ENCODE peak calls at places on chromosomes 7 and 10, in ten cellular contexts. One of them, this sample, is unnamed.

GRCh38 chr10:31320179-31320597 is 1.2 kb downstream of the ZEB1 start:
- DNase-seq in astrocyte of the spinal cord: peak
- DNase-seq in cardiac muscle cell: peak
- DNase-seq in psoas muscle: peak
- DNase-seq in kidney epithelial cell: no peak
- DNase-seq in thyroid gland: peak
- DNase-seq in epithelial cell of proximal tubule: no peak
- DNase-seq in foreskin fibroblast: no peak
- DNase-seq in mammary epithelial cell: peak
- DNase-seq in transverse colon: peak
- DNase-seq in this sample: no peak

GRCh38 chr10:29486466-29486865 is 148.3 kb downstream of the SVIL start:
- DNase-seq in astrocyte of the spinal cord: no peak
- DNase-seq in cardiac muscle cell: no peak
- DNase-seq in psoas muscle: no peak
- DNase-seq in kidney epithelial cell: no peak
- DNase-seq in thyroid gland: no peak
- DNase-seq in epithelial cell of proximal tubule: no peak
- DNase-seq in foreskin fibroblast: no peak
- DNase-seq in mammary epithelial cell: no peak
- DNase-seq in transverse colon: no peak
- DNase-seq in this sample: no peak

GRCh38 chr10:95451150-95451549 is 110.0 kb downstream of the SORBS1 start:
- DNase-seq in astrocyte of the spinal cord: no peak
- DNase-seq in cardiac muscle cell: no peak
- DNase-seq in psoas muscle: no peak
- DNase-seq in kidney epithelial cell: no peak
- DNase-seq in thyroid gland: no peak
- DNase-seq in epithelial cell of proximal tubule: no peak
- DNase-seq in foreskin fibroblast: no peak
- DNase-seq in mammary epithelial cell: no peak
- DNase-seq in transverse colon: no peak
- DNase-seq in this sample: no peak

GRCh38 chr7:39621261-39621660 is 2.1 kb upstream of the RALA start:
- DNase-seq in astrocyte of the spinal cord: peak
- DNase-seq in cardiac muscle cell: no peak
- DNase-seq in psoas muscle: no peak
- DNase-seq in kidney epithelial cell: peak
- DNase-seq in thyroid gland: no peak
- DNase-seq in epithelial cell of proximal tubule: no peak
- DNase-seq in foreskin fibroblast: peak
- DNase-seq in mammary epithelial cell: peak
- DNase-seq in transverse colon: no peak
- DNase-seq in this sample: peak

GRCh38 chr7:17939670-17940301 is 508 bp downstream of the SNX13 start:
- DNase-seq in astrocyte of the spinal cord: peak
- DNase-seq in cardiac muscle cell: peak
- DNase-seq in psoas muscle: peak
- DNase-seq in kidney epithelial cell: no peak
- DNase-seq in thyroid gland: peak
- DNase-seq in epithelial cell of proximal tubule: no peak
- DNase-seq in foreskin fibroblast: no peak
- DNase-seq in mammary epithelial cell: peak
- DNase-seq in transverse colon: peak
- DNase-seq in this sample: peak

GRCh38 chr7:2757904-2758672 is 70.1 kb downstream of the AMZ1 start:
- DNase-seq in astrocyte of the spinal cord: peak
- DNase-seq in cardiac muscle cell: peak
- DNase-seq in psoas muscle: peak
- DNase-seq in kidney epithelial cell: peak
- DNase-seq in thyroid gland: no peak
- DNase-seq in epithelial cell of proximal tubule: peak
- DNase-seq in foreskin fibroblast: peak
- DNase-seq in mammary epithelial cell: peak
- DNase-seq in transverse colon: peak
- DNase-seq in this sample: peak

GRCh38 chr10:89515031-89515841 is 20.2 kb downstream of the SLC16A12 start:
- DNase-seq in astrocyte of the spinal cord: peak
- DNase-seq in cardiac muscle cell: peak
- DNase-seq in psoas muscle: no peak
- DNase-seq in kidney epithelial cell: peak
- DNase-seq in thyroid gland: peak
- DNase-seq in epithelial cell of proximal tubule: peak
- DNase-seq in foreskin fibroblast: peak
- DNase-seq in mammary epithelial cell: peak
- DNase-seq in transverse colon: no peak
- DNase-seq in this sample: peak

GRCh38 chr7:127413962-127414361 is 21.5 kb upstream of the ZNF800 start:
- DNase-seq in astrocyte of the spinal cord: no peak
- DNase-seq in cardiac muscle cell: no peak
- DNase-seq in psoas muscle: no peak
- DNase-seq in kidney epithelial cell: no peak
- DNase-seq in thyroid gland: no peak
- DNase-seq in epithelial cell of proximal tubule: no peak
- DNase-seq in foreskin fibroblast: no peak
- DNase-seq in mammary epithelial cell: no peak
- DNase-seq in transverse colon: no peak
- DNase-seq in this sample: no peak

GRCh38 chr10:118216526-118217035 is 125.5 kb downstream of the FAM204A start:
- DNase-seq in astrocyte of the spinal cord: no peak
- DNase-seq in cardiac muscle cell: no peak
- DNase-seq in psoas muscle: no peak
- DNase-seq in kidney epithelial cell: no peak
- DNase-seq in thyroid gland: no peak
- DNase-seq in epithelial cell of proximal tubule: no peak
- DNase-seq in foreskin fibroblast: no peak
- DNase-seq in mammary epithelial cell: no peak
- DNase-seq in transverse colon: no peak
- DNase-seq in this sample: no peak

GRCh38 chr10:124250506-124250905 is 157.1 kb upstream of the CHST15 start:
- DNase-seq in astrocyte of the spinal cord: no peak
- DNase-seq in cardiac muscle cell: no peak
- DNase-seq in psoas muscle: no peak
- DNase-seq in kidney epithelial cell: no peak
- DNase-seq in thyroid gland: no peak
- DNase-seq in epithelial cell of proximal tubule: no peak
- DNase-seq in foreskin fibroblast: no peak
- DNase-seq in mammary epithelial cell: no peak
- DNase-seq in transverse colon: peak
- DNase-seq in this sample: no peak

GRCh38 chr10:50469778-50470193 is 154.0 kb downstream of the SGMS1 start:
- DNase-seq in astrocyte of the spinal cord: no peak
- DNase-seq in cardiac muscle cell: no peak
- DNase-seq in psoas muscle: peak
- DNase-seq in kidney epithelial cell: no peak
- DNase-seq in thyroid gland: no peak
- DNase-seq in epithelial cell of proximal tubule: no peak
- DNase-seq in foreskin fibroblast: no peak
- DNase-seq in mammary epithelial cell: no peak
- DNase-seq in transverse colon: peak
- DNase-seq in this sample: peak

GRCh38 chr7:101595246-101595645 is 33.9 kb downstream of the MYL10 start:
- DNase-seq in astrocyte of the spinal cord: no peak
- DNase-seq in cardiac muscle cell: no peak
- DNase-seq in psoas muscle: no peak
- DNase-seq in kidney epithelial cell: no peak
- DNase-seq in thyroid gland: no peak
- DNase-seq in epithelial cell of proximal tubule: no peak
- DNase-seq in foreskin fibroblast: no peak
- DNase-seq in mammary epithelial cell: no peak
- DNase-seq in transverse colon: no peak
- DNase-seq in this sample: no peak

GRCh38 chr7:101597941-101598340 is 31.2 kb downstream of the MYL10 start:
- DNase-seq in astrocyte of the spinal cord: no peak
- DNase-seq in cardiac muscle cell: no peak
- DNase-seq in psoas muscle: no peak
- DNase-seq in kidney epithelial cell: no peak
- DNase-seq in thyroid gland: no peak
- DNase-seq in epithelial cell of proximal tubule: no peak
- DNase-seq in foreskin fibroblast: no peak
- DNase-seq in mammary epithelial cell: peak
- DNase-seq in transverse colon: no peak
- DNase-seq in this sample: no peak

GRCh38 chr7:101596898-101597297 is 32.2 kb downstream of the MYL10 start:
- DNase-seq in astrocyte of the spinal cord: no peak
- DNase-seq in cardiac muscle cell: no peak
- DNase-seq in psoas muscle: no peak
- DNase-seq in kidney epithelial cell: no peak
- DNase-seq in thyroid gland: no peak
- DNase-seq in epithelial cell of proximal tubule: no peak
- DNase-seq in foreskin fibroblast: no peak
- DNase-seq in mammary epithelial cell: no peak
- DNase-seq in transverse colon: no peak
- DNase-seq in this sample: no peak

GRCh38 chr7:101594790-101595189 is 34.3 kb downstream of the MYL10 start:
- DNase-seq in astrocyte of the spinal cord: no peak
- DNase-seq in cardiac muscle cell: no peak
- DNase-seq in psoas muscle: no peak
- DNase-seq in kidney epithelial cell: no peak
- DNase-seq in thyroid gland: no peak
- DNase-seq in epithelial cell of proximal tubule: no peak
- DNase-seq in foreskin fibroblast: no peak
- DNase-seq in mammary epithelial cell: no peak
- DNase-seq in transverse colon: no peak
- DNase-seq in this sample: no peak

DNA sequence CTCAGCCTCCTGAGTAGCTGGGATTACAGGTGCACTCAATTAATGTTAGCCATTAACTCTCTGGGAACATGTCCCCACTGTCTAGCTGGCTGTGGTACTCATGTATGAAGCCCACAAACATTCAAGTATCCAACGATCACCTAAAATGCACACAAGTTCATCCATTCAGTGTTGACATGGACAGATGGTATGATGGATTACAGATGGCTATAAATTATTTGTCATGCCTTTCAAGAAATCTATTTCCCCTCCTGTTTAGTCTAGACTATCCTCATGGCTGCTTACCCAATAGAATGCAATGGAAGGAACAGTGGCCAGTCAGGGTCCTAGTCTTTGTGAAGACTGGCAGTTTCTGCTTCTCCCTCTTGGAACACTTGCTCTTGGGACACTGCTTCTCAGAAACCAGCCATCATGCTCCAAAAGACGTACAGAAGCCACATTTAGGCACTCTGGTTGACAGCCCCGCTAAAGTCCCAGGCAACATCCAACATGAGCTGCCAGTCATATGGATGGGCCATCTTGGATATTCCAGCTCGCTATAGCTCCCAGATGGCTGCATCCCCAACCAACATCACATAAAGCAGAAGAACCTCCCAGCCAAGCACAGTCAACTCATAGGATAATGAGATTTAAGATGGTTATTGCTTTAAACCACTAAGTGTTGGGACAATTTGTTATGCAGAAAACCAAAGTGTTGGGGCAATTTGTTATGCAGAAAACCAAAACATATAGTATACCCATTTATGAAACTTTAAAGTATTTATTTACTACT is 33.1 kb downstream of the MYL10 start:
- DNase-seq in astrocyte of the spinal cord: no peak
- DNase-seq in cardiac muscle cell: no peak
- DNase-seq in psoas muscle: no peak
- DNase-seq in kidney epithelial cell: no peak
- DNase-seq in thyroid gland: no peak
- DNase-seq in epithelial cell of proximal tubule: no peak
- DNase-seq in foreskin fibroblast: no peak
- DNase-seq in mammary epithelial cell: no peak
- DNase-seq in transverse colon: no peak
- DNase-seq in this sample: no peak
- TF ChIP-seq CTCF in astrocyte of the spinal cord: no peak
- TF ChIP-seq CTCF in cardiac muscle cell: no peak
- TF ChIP-seq CTCF in psoas muscle: no peak
- TF ChIP-seq CTCF in kidney epithelial cell: no peak
- TF ChIP-seq CTCF in thyroid gland: no peak
- TF ChIP-seq CTCF in epithelial cell of proximal tubule: no peak
- TF ChIP-seq CTCF in foreskin fibroblast: no peak
- TF ChIP-seq CTCF in mammary epithelial cell: no peak
- TF ChIP-seq CTCF in transverse colon: no peak
- TF ChIP-seq CTCF in this sample: no peak

GRCh38 chr7:106597751-106598619 is 63.0 kb downstream of the CCDC71L start:
- DNase-seq in astrocyte of the spinal cord: no peak
- DNase-seq in cardiac muscle cell: no peak
- DNase-seq in psoas muscle: no peak
- DNase-seq in kidney epithelial cell: no peak
- DNase-seq in thyroid gland: no peak
- DNase-seq in epithelial cell of proximal tubule: no peak
- DNase-seq in foreskin fibroblast: no peak
- DNase-seq in mammary epithelial cell: no peak
- DNase-seq in transverse colon: no peak
- DNase-seq in this sample: no peak
- H3K4me3 ChIP-seq in astrocyte of the spinal cord: no peak
- H3K4me3 ChIP-seq in cardiac muscle cell: peak
- H3K4me3 ChIP-seq in psoas muscle: peak
- H3K4me3 ChIP-seq in kidney epithelial cell: peak
- H3K4me3 ChIP-seq in thyroid gland: no peak
- H3K4me3 ChIP-seq in epithelial cell of proximal tubule: peak
- H3K4me3 ChIP-seq in foreskin fibroblast: peak
- H3K4me3 ChIP-seq in mammary epithelial cell: no peak
- H3K4me3 ChIP-seq in transverse colon: no peak
- H3K4me3 ChIP-seq in this sample: peak

DNA sequence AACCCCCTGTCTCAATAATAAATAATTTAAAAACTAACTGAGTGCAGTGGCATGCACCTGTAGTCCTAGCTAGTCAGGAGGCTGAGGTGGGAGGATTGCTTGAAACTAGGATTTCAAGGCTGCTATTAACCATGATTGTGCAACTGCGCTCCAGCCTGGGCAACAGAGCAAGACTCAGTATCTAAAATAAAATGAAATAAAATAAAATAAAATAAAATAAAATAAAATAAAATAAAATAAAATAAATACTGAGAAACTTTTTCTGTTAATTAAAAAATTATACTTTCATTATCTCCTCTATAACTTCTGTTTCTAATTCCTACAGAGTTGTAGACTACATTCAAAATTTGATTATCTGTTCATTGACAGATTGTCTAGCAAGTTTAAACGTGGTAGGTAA is 999.4 kb downstream of the ANKRD7 start:
- DNase-seq in astrocyte of the spinal cord: no peak
- DNase-seq in cardiac muscle cell: no peak
- DNase-seq in psoas muscle: no peak
- DNase-seq in kidney epithelial cell: no peak
- DNase-seq in thyroid gland: no peak
- DNase-seq in epithelial cell of proximal tubule: no peak
- DNase-seq in foreskin fibroblast: no peak
- DNase-seq in mammary epithelial cell: no peak
- DNase-seq in transverse colon: no peak
- DNase-seq in this sample: no peak
- TF ChIP-seq CTCF in astrocyte of the spinal cord: no peak
- TF ChIP-seq CTCF in cardiac muscle cell: no peak
- TF ChIP-seq CTCF in psoas muscle: no peak
- TF ChIP-seq CTCF in kidney epithelial cell: no peak
- TF ChIP-seq CTCF in thyroid gland: no peak
- TF ChIP-seq CTCF in epithelial cell of proximal tubule: no peak
- TF ChIP-seq CTCF in foreskin fibroblast: no peak
- TF ChIP-seq CTCF in mammary epithelial cell: no peak
- TF ChIP-seq CTCF in transverse colon: no peak
- TF ChIP-seq CTCF in this sample: no peak

DNA sequence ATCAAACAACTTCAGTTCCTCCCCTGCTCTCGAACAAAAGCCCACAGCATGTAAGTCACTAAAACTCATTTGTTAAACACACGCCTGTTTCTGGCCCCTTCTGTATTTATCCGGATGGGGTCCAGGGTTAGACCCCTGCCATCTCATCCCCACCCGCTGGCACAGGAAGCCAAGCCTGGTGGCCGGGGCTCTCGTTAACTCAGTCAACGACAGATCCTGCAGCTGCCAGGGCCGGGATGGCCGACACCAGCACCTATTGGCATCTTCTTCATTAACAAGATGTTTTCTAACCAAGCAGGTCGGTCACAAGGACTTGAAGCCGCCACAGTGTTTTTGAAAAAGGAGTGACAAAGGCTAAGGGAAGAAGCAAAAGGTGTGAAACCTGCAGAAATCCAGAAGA is 202.8 kb downstream of the DIP2C start:
- DNase-seq in astrocyte of the spinal cord: no peak
- DNase-seq in cardiac muscle cell: no peak
- DNase-seq in psoas muscle: no peak
- DNase-seq in kidney epithelial cell: no peak
- DNase-seq in thyroid gland: no peak
- DNase-seq in epithelial cell of proximal tubule: no peak
- DNase-seq in foreskin fibroblast: no peak
- DNase-seq in mammary epithelial cell: no peak
- DNase-seq in transverse colon: no peak
- DNase-seq in this sample: no peak
- H3K4me3 ChIP-seq in astrocyte of the spinal cord: no peak
- H3K4me3 ChIP-seq in cardiac muscle cell: no peak
- H3K4me3 ChIP-seq in psoas muscle: no peak
- H3K4me3 ChIP-seq in kidney epithelial cell: no peak
- H3K4me3 ChIP-seq in thyroid gland: no peak
- H3K4me3 ChIP-seq in epithelial cell of proximal tubule: no peak
- H3K4me3 ChIP-seq in foreskin fibroblast: no peak
- H3K4me3 ChIP-seq in mammary epithelial cell: no peak
- H3K4me3 ChIP-seq in transverse colon: no peak
- H3K4me3 ChIP-seq in this sample: no peak